ENCODE peak calls at places on chromosomes 16 and 17, in ten cellular contexts. F is activated T-helper 2 cell treated with anti-CD3 and anti-CD28 coated beads, Interferon-gamma antibody, Interleukin-2, Interleukin-4, amounts not matched to agents 10 μg/mL and 5 μg/mL and 100 μg/mL, durations not matched to agents 14 hours and 24 hours and 36 hours; Z is breast epithelium; Q is NCI-H774; X is LNCaP clone FGC; Y is SHP77; E is esophagus muscularis mucosa; S is NCI-H1694; B is central memory CD8-positive, alpha-beta T cell; I is KBM-7. P is an unnamed sample.

GRCh38 chr17:12180644-12181261 is 160.1 kb downstream of the MAP2K4 start:
- DNase-seq in F (no peak), B (no peak), S (peak; percentile 30), Z (no peak), Q (no peak), X (peak; percentile 46), I (peak; percentile 37), E (no peak), Y (peak; percentile 48), P (peak; percentile 36)

GRCh38 chr16:51722467-51722866 is 571.4 kb upstream of the SALL1 start:
- DNase-seq in Z (no peak), Q (no peak), B (no peak), E (no peak), F (no peak), X (no peak), Y (no peak), S (no peak), I (no peak), P (no peak)

GRCh38 chr17:52636443-52636842 is 477.9 kb upstream of the CA10 start:
- DNase-seq in Z (no peak), F (no peak), I (no peak), S (no peak), X (no peak), Y (no peak), E (no peak), Q (no peak), B (no peak), P (no peak)

GRCh38 chr17:58083491-58084316 is 485 bp downstream of the DYNLL2 start:
- DNase-seq in F (peak; percentile 60), X (no peak), Q (peak; percentile 51), S (no peak), I (peak; percentile 49), Z (peak; percentile 55), E (peak; percentile 90), Y (no peak), B (peak; percentile 58), P (peak; percentile 89)

GRCh38 chr16:28985611-28986041 is 774 bp downstream of the LAT start:
- DNase-seq in B (no peak), S (no peak), Y (no peak), I (no peak), Z (no peak), F (no peak), X (no peak), Q (no peak), E (no peak), P (no peak)

GRCh38 chr17:41885733-41886132 is 20.5 kb upstream of the KLHL11 start:
- DNase-seq in Z (no peak), I (peak; percentile 36), X (no peak), E (no peak), F (no peak), B (no peak), S (no peak), Q (no peak), Y (peak; percentile 0), P (no peak)

GRCh38 chr17:41787021-41787418 is 509 bp upstream of the JUP start:
- DNase-seq in Y (no peak), S (no peak), I (no peak), X (no peak), B (no peak), Q (no peak), F (no peak), E (no peak), Z (no peak), P (no peak)

GRCh38 chr16:3578610-3579551 is 1.7 kb upstream of the NLRC3 start:
- DNase-seq in X (no peak), Y (no peak), S (no peak), B (peak; percentile 56), E (no peak), Q (no peak), I (peak; percentile 77), F (peak; percentile 67), Z (no peak), P (peak; percentile 57)

GRCh38 chr17:45144199-45145034 is 3.9 kb upstream of the HEXIM1 start:
- DNase-seq in F (no peak), E (no peak), S (no peak), B (no peak), Z (no peak), Y (no peak), I (no peak), Q (peak; percentile 18), X (no peak), P (no peak)

GRCh38 chr16:65125322-65125721 is 3.5 kb upstream of the CDH11 start:
- DNase-seq in Q (no peak), E (no peak), S (no peak), I (no peak), X (no peak), B (no peak), Y (no peak), Z (no peak), F (no peak), P (no peak)

P was measured in B cell.